ENCODE peak calls at places on chromosomes 4 and X, in five cellular contexts. O is H54, Q is osteoblast, R is AG20443, I is GM13977. N is an unnamed sample.

GRCh38 chr4:26473893-26474292 is 16.4 kb downstream of the CCKAR start:
- DNase-seq in I (no peak), Q (no peak), O (no peak), R (no peak), N (no peak)

GRCh38 chrX:76279007-76279406 is 106.1 kb downstream of the PBDC1 start:
- DNase-seq in R (peak), Q (peak), I (peak), O (no peak), N (peak)

GRCh38 chr4:33297091-33297490 is 2576.9 kb downstream of the PCDH7 start:
- DNase-seq in I (no peak), R (no peak), Q (no peak), O (no peak), N (no peak)

GRCh38 chr4:129327637-129328036 is 231.7 kb downstream of the C4orf33 start:
- DNase-seq in O (no peak), R (no peak), I (no peak), Q (no peak), N (no peak)

GRCh38 chrX:9586992-9587392 is 122.1 kb downstream of the TBL1X start:
- DNase-seq in Q (no peak), O (no peak), I (no peak), R (no peak), N (no peak)

GRCh38 chr4:80431203-80431602 is 95.7 kb downstream of the CFAP299 start:
- DNase-seq in I (no peak), Q (no peak), O (no peak), R (no peak), N (no peak)

GRCh38 chr4:127777487-127777886 is 4.6 kb upstream of the HSPA4L start:
- DNase-seq in O (no peak), I (no peak), R (no peak), Q (no peak), N (no peak)

GRCh38 chr4:108635070-108635655 is 14.8 kb downstream of the RPL34 start:
- DNase-seq in R (no peak), O (no peak), I (no peak), Q (peak), N (no peak)

GRCh38 chrX:2370436-2370835 is 130.3 kb downstream of the DHRSX start:
- DNase-seq in O (no peak), R (peak), Q (no peak), I (no peak), N (no peak)

GRCh38 chr4:76535603-76536380 is 100.8 kb downstream of the SHROOM3 start:
- DNase-seq in O (no peak), R (no peak), I (no peak), Q (peak), N (no peak)

GRCh38 chr4:23333946-23334878 is 555.6 kb downstream of the PPARGC1A start:
- DNase-seq in Q (no peak), R (peak), O (no peak), I (no peak), N (peak)

GRCh38 chr4:8639777-8640720 is 47.5 kb downstream of the CPZ start:
- DNase-seq in I (no peak), R (no peak), Q (no peak), O (no peak), N (no peak)

GRCh38 chrX:41334866-41335589 is 1.1 kb downstream of the DDX3X start:
- DNase-seq in I (peak), O (no peak), Q (peak), R (peak), N (no peak)

GRCh38 chr4:40205259-40206198 is 8.7 kb downstream of the RHOH start:
- DNase-seq in R (no peak), O (no peak), I (no peak), Q (no peak), N (no peak)

GRCh38 chr4:131419147-131419546 is 1729.9 kb upstream of the PCDH10 start:
- DNase-seq in I (no peak), Q (no peak), R (no peak), O (no peak), N (no peak)

N was measured in HTR-8/SVneo.